ENCODE peak calls at places on chromosomes 4 and X, in four cellular contexts. R is ELF-1; M is activated CD4-positive, alpha-beta memory T cell treated with anti-CD3 and anti-CD28 coated beads, Interleukin-2, amount 10 ng/mL, durations not matched to agents 7 days and 5 days; S is stimulated activated CD4-positive, alpha-beta T cell treated with anti-CD3 and anti-CD28 coated beads, Interleukin-4, amount 100 ng/mL, for 1 hour. P is an unnamed sample.

GRCh38 chr4:147840846-147841732 is 109.2 kb downstream of the ARHGAP10 start:
- DNase-seq in R (no peak), M (no peak), S (no peak), P (no peak)

GRCh38 chr4:59689149-59689548 is 1511.0 kb upstream of the ADGRL3 start:
- DNase-seq in R (no peak), S (no peak), M (no peak), P (no peak)

GRCh38 chrX:126165721-126166401 is at the start of gene DCAF12L2:
- DNase-seq in R (peak), M (no peak), S (no peak), P (peak)

GRCh38 chrX:109964390-109964789 is 38.5 kb upstream of the TMEM164 start:
- DNase-seq in M (no peak), R (no peak), S (no peak), P (no peak)

GRCh38 chr4:79597266-79597665 is 189.2 kb upstream of the GK2 start:
- DNase-seq in M (no peak), S (no peak), R (no peak), P (no peak)

GRCh38 chr4:84652478-84652877 is 69.6 kb downstream of the CDS1 start:
- DNase-seq in S (no peak), R (no peak), M (no peak), P (no peak)

GRCh38 chr4:54961357-54961975 is 163.9 kb downstream of the KDR start:
- DNase-seq in M (no peak), R (no peak), S (no peak), P (peak)

GRCh38 chr4:850323-850945 is 24.5 kb upstream of the CPLX1 start:
- DNase-seq in R (no peak), S (no peak), M (no peak), P (no peak)

GRCh38 chr4:575281-576141 is 584 bp downstream of the TMEM271 start:
- DNase-seq in R (peak), M (no peak), S (peak), P (peak)

GRCh38 chrX:107823456-107823855 is 2.2 kb upstream of the MID2 start:
- DNase-seq in S (no peak), R (no peak), M (no peak), P (no peak)

GRCh38 chr4:189124149-189124758 is 816.4 kb upstream of the FRG1 start:
- DNase-seq in R (peak), M (no peak), S (no peak), P (peak)

GRCh38 chr4:149838036-149838435 is 22.4 kb upstream of the IQCM start:
- DNase-seq in S (no peak), M (no peak), R (no peak), P (no peak)

GRCh38 chr4:89420507-89420906 is 112.9 kb upstream of the GPRIN3 start:
- DNase-seq in S (no peak), M (no peak), R (no peak), P (no peak)

GRCh38 chr4:142331646-142332045 is 514.5 kb downstream of the INPP4B start:
- DNase-seq in R (no peak), S (no peak), M (no peak), P (no peak)

GRCh38 chr4:77072195-77072753 is 3.5 kb downstream of the CCNI start:
- DNase-seq in S (no peak), R (peak), M (no peak), P (peak)

GRCh38 chrX:124337916-124338315 is 5.5 kb downstream of the TEX13D start:
- DNase-seq in S (no peak), R (no peak), M (no peak), P (no peak)

GRCh38 chrX:132836471-132836870 is 122.0 kb downstream of the HS6ST2 start:
- DNase-seq in R (no peak), M (no peak), S (no peak), P (no peak)

GRCh38 chr4:101724093-101724492 is 66.4 kb upstream of the BANK1 start:
- DNase-seq in R (no peak), M (no peak), S (no peak), P (no peak)

GRCh38 chr4:84167579-84167978 is 331.5 kb downstream of the NKX6-1 start:
- DNase-seq in R (peak), M (no peak), S (no peak), P (peak)

GRCh38 chr4:4554234-4554633 is 12.4 kb upstream of the STX18 start:
- DNase-seq in M (no peak), S (no peak), R (no peak), P (no peak)

GRCh38 chr4:38612996-38613395 is 51.0 kb upstream of the KLF3 start:
- DNase-seq in M (no peak), S (no peak), R (no peak), P (no peak)

GRCh38 chr4:41709844-41710481 is 38.6 kb downstream of the PHOX2B start:
- DNase-seq in S (no peak), M (no peak), R (no peak), P (no peak)

GRCh38 chrX:97705936-97706335 is 822.2 kb downstream of the RPA4 start:
- DNase-seq in S (no peak), R (no peak), M (no peak), P (no peak)

GRCh38 chr4:23006756-23007155 is 314.0 kb downstream of the GBA3 start:
- DNase-seq in S (no peak), M (no peak), R (no peak), P (no peak)

GRCh38 chr4:23966720-23967119 is 76.9 kb upstream of the PPARGC1A start:
- DNase-seq in M (no peak), R (peak), S (no peak), P (peak)

GRCh38 chr4:121784401-121784800 is 16.7 kb upstream of the EXOSC9 start:
- DNase-seq in R (no peak), S (no peak), M (no peak), P (no peak)

GRCh38 chr4:87530868-87531267 is 1.7 kb upstream of the SPARCL1 start:
- DNase-seq in R (no peak), S (no peak), M (no peak), P (no peak)

GRCh38 chrX:110569506-110569905 is 210.9 kb downstream of the RTL9 start:
- DNase-seq in S (no peak), M (no peak), R (no peak), P (peak)

P was measured in mesendoderm.